ENCODE peak calls at places on chromosomes 13 and 19, in four cellular contexts. M is CD8-positive, alpha-beta T cell; F is MCF 10A; U is GM12865. P is an unnamed sample.

GRCh38 chr13:113076681-113077401 is 28.8 kb upstream of the F7 start:
- DNase-seq in M (no peak), F (no peak), U (no peak), P (no peak)

GRCh38 chr13:51148223-51148951 is 37.3 kb upstream of the C13orf42 start:
- DNase-seq in M (no peak), F (no peak), U (no peak), P (no peak)

GRCh38 chr13:48600374-48601364 is 53.1 kb upstream of the CYSLTR2 start:
- DNase-seq in M (no peak), F (no peak), U (no peak), P (no peak)

GRCh38 chr19:16342002-16342715 is 17.5 kb downstream of the KLF2 start:
- DNase-seq in M (peak), F (no peak), U (peak), P (no peak)

GRCh38 chr13:44380404-44381165 is 7.0 kb downstream of the SERP2 start:
- DNase-seq in M (no peak), F (no peak), U (no peak), P (no peak)

GRCh38 chr19:14672043-14672872 is 2.4 kb downstream of the ADGRE3 start:
- DNase-seq in M (no peak), F (no peak), U (peak), P (no peak)

GRCh38 chr13:39918837-39919236 is 263.4 kb downstream of the COG6 start:
- DNase-seq in M (no peak), F (peak), U (no peak), P (no peak)

GRCh38 chr13:51118809-51119431 is 7.8 kb upstream of the C13orf42 start:
- DNase-seq in M (no peak), F (no peak), U (no peak), P (no peak)

GRCh38 chr13:109881961-109882558 is 95.7 kb upstream of the IRS2 start:
- DNase-seq in M (no peak), F (no peak), U (no peak), P (no peak)

GRCh38 chr13:29496241-29496712 is 99.2 kb downstream of the SLC7A1 start:
- DNase-seq in M (no peak), F (peak), U (peak), P (no peak)

GRCh38 chr19:9986787-9987281 is 23.5 kb downstream of the COL5A3 start:
- DNase-seq in M (no peak), F (no peak), U (no peak), P (no peak)

GRCh38 chr19:29841559-29842367 is 30.0 kb downstream of the CCNE1 start:
- DNase-seq in M (no peak), F (peak), U (peak), P (no peak)

GRCh38 chr19:47778089-47778953 is at the start of gene SELENOW:
- DNase-seq in M (peak), F (peak), U (peak), P (peak)

GRCh38 chr19:28843771-28844492 is 369.0 kb downstream of the UQCRFS1 start:
- DNase-seq in M (no peak), F (no peak), U (peak), P (no peak)

GRCh38 chr19:18436651-18437478 is 1.1 kb downstream of the ISYNA1 start:
- DNase-seq in M (peak), F (no peak), U (peak), P (peak)

GRCh38 chr13:26132756-26133155 is 80.9 kb upstream of the SHISA2 start:
- DNase-seq in M (no peak), F (peak), U (no peak), P (no peak)

GRCh38 chr13:49829715-49830114 is 37.2 kb upstream of the KPNA3 start:
- DNase-seq in M (no peak), F (no peak), U (no peak), P (no peak)

GRCh38 chr13:33611016-33611805 is 206.7 kb upstream of the RFC3 start:
- DNase-seq in M (no peak), F (no peak), U (no peak), P (no peak)

GRCh38 chr13:85896516-85897450 is 97.6 kb upstream of the SLITRK6 start:
- DNase-seq in M (no peak), F (no peak), U (no peak), P (no peak)

GRCh38 chr19:12574036-12574435 is 22.8 kb upstream of the ZNF564 start:
- DNase-seq in M (no peak), F (no peak), U (peak), P (no peak)

GRCh38 chr13:43831088-43831487 is 44.3 kb upstream of the ENOX1 start:
- DNase-seq in M (no peak), F (peak), U (no peak), P (no peak)

GRCh38 chr19:53870485-53870844 is 2.8 kb downstream of the MYADM start:
- DNase-seq in M (peak), F (no peak), U (no peak), P (no peak)

GRCh38 chr19:39517432-39517831 is 2.5 kb downstream of the SELENOV start:
- DNase-seq in M (no peak), F (no peak), U (no peak), P (no peak)

GRCh38 chr19:39515551-39516191 is 732 bp downstream of the SELENOV start:
- DNase-seq in M (no peak), F (no peak), U (no peak), P (no peak)

GRCh38 chr19:39512964-39513363 is 2.0 kb upstream of the SELENOV start:
- DNase-seq in M (no peak), F (no peak), U (no peak), P (no peak)

GRCh38 chr19:39516270-39516669 is 1.3 kb downstream of the SELENOV start:
- DNase-seq in M (no peak), F (no peak), U (peak), P (no peak)

DNA sequence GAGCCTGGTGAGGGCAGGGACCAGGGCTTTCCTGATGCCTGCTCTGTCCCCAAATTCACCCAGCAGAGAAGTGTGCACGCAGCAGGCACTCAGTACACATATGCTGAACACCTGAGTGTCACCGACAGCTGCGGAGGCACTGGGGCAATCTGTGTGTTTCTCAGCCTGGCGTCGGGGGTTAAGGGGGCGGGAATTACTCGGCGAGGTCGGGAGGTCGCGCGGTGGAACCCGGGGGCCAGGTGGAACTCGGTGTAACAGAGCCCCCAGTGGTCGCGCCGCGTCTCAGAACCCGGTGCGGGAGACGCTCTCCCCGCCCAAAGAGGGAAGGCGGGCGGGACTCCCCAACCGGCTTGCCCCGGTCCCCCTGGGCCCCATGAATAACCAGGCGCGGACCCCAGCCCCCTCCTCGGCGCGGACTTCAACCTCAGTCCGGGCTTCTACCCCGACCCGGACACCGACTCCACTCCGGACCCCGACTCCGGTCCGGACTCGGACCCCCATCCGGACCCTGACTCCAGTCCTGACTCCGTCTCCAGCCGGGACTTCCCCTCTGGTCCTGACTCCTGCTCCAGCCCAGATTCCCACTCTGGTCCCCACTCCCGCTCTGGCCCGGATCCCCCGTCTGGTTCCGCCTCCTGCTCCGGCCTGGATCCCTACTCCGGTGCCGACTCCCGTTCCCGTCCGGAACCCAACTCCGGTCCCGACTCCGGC is at the start of gene SELENOV:
- DNase-seq in M (peak), F (no peak), U (no peak), P (no peak)
- TF ChIP-seq CTCF in M (no peak), F (no peak), U (no peak), P (no peak)

DNA sequence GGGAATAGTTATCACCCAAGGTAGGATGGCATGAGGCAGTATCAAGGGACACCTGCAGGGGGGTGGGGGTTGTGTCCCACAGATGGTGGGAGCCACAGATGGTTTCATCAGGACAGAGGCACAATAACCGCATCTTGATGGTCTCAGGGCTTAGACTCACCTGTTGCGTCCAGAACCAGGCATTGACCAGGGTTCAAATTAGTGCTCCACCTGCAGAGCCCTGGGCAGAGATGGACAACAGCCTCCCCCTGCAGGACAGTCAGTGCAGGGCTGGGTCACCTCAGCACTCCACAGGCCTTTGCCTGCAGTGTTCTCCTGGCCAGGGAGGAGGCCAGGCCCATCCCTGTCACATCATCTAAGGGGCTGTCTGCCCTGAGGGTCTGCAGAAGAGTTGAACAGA is 14.5 kb upstream of the CEACAM1 start:
- DNase-seq in M (no peak), F (no peak), U (no peak), P (no peak)
- TF ChIP-seq CTCF in M (no peak), F (peak), U (no peak), P (no peak)

DNA sequence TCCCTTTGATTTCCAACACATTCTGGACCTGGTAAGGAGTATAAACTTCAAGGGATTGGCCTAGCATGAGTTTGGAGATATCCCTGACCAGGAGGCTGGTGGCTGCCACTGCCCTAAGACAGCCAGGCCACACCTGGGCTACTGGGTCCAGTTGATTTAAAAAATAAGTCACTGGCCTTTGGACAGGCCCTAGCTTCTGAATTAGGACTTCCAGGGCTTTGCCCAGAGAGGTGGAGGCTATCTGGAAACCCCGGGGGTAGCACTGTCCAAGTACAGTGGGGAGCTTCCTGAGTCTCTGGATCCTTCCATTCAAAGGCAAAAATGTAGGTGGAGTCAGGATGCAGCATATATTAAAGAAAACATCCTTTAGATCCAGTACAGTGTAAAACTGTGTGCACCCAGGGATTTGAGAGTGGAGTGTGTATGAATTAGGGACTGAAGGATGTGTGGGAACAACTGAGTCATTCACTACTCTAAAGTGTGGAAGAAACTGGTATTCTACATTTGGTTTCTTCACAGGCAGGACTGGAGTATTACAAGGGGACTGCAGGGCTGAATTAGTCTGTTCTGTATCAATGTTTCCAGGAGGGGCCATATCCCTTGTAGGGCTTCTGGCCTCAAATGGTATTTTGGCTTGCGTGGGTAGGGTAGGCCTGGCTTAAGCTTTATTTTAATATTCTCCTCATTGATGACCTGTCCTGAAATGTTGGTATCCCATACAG is 14.8 kb upstream of the FCGBP start:
- DNase-seq in M (no peak), F (no peak), U (no peak), P (no peak)
- TF ChIP-seq CTCF in M (no peak), F (no peak), U (no peak), P (no peak)

GRCh38 chr13:46716821-46717220 is 80.1 kb downstream of the ESD start:
- DNase-seq in M (no peak), F (no peak), U (no peak), P (no peak)

GRCh38 chr13:46717275-46717674 is 79.7 kb downstream of the ESD start:
- DNase-seq in M (no peak), F (no peak), U (no peak), P (no peak)

GRCh38 chr13:46715363-46715762 is 81.6 kb downstream of the ESD start:
- DNase-seq in M (no peak), F (no peak), U (no peak), P (no peak)

DNA sequence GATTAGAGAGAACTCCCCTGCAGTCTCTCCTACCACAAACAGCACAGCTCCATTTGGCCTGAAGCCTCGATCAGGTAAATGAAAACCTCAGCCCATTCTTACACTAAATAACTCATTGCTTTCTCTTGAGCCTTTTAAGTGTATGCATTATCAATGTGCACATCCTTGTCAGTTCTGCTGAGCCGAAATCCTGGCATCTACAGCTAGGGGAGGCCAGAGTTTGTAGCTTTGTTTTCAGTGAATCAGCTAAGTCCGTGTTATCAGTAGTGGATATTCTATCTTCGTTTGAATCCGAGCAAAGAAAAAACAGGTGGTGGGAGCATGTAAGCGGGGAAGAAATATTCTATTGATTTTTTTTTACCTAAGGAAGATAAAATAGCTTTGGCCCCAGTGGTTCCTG is 84.4 kb downstream of the ESD start:
- DNase-seq in M (no peak), F (no peak), U (no peak), P (no peak)
- TF ChIP-seq CTCF in M (no peak), F (no peak), U (no peak), P (no peak)

GRCh38 chr19:50232600-50232999 is 29.2 kb downstream of the MYH14 start:
- DNase-seq in M (no peak), F (no peak), U (no peak), P (no peak)
- TF ChIP-seq CTCF in M (no peak), F (no peak), U (no peak), P (no peak)

P was measured in D721Med.